ENCODE peak calls at places on chromosomes 3 and 15, in six cellular contexts. U, G, Y, Q, O and J are unnamed samples.

GRCh38 chr3:160677459-160677901 is 520 bp downstream of the ARL14 start:
- DNase-seq in U (peak), G (no peak), Y (peak), Q (no peak), O (no peak), J (no peak)

GRCh38 chr3:132421832-132422231 is 4.5 kb downstream of the DNAJC13 start:
- DNase-seq in U (peak), G (no peak), Y (peak), Q (no peak), O (no peak), J (no peak)

GRCh38 chr15:77541421-77542181 is 91.1 kb downstream of the LINGO1 start:
- DNase-seq in U (peak), G (no peak), Y (peak), Q (no peak), O (no peak), J (no peak)

GRCh38 chr15:100167884-100168375 is 173.8 kb downstream of the ADAMTS17 start:
- DNase-seq in U (no peak), G (no peak), Y (no peak), Q (no peak), O (no peak), J (no peak)

GRCh38 chr3:139653582-139653981 is 24.2 kb downstream of the NMNAT3 start:
- DNase-seq in U (no peak), G (no peak), Y (no peak), Q (no peak), O (no peak), J (no peak)

GRCh38 chr3:53941945-53942344 is 50.3 kb upstream of the SELENOK start:
- DNase-seq in U (no peak), G (peak), Y (no peak), Q (no peak), O (no peak), J (no peak)

GRCh38 chr3:50347187-50347813 is 1.8 kb upstream of the ZMYND10 start:
- DNase-seq in U (peak), G (peak), Y (peak), Q (peak), O (no peak), J (peak)

GRCh38 chr3:52845691-52846426 is 11.0 kb upstream of the MUSTN1 start:
- DNase-seq in U (no peak), G (no peak), Y (no peak), Q (no peak), O (no peak), J (no peak)

GRCh38 chr3:119529883-119530282 is 29.5 kb downstream of the CD80 start:
- DNase-seq in U (peak), G (peak), Y (peak), Q (no peak), O (no peak), J (no peak)

GRCh38 chr3:152200476-152201422 is 68.0 kb upstream of the MBNL1 start:
- DNase-seq in U (no peak), G (no peak), Y (no peak), Q (no peak), O (no peak), J (no peak)

GRCh38 chr3:13231781-13232515 is 158.7 kb upstream of the IQSEC1 start:
- DNase-seq in U (no peak), G (no peak), Y (no peak), Q (no peak), O (no peak), J (no peak)

GRCh38 chr3:178810173-178810572 is 261.4 kb downstream of the ZMAT3 start:
- DNase-seq in U (no peak), G (no peak), Y (no peak), Q (no peak), O (no peak), J (no peak)

GRCh38 chr3:166809520-166809919 is 570.6 kb downstream of the ZBBX start:
- DNase-seq in U (no peak), G (no peak), Y (no peak), Q (no peak), O (no peak), J (no peak)

GRCh38 chr3:11661052-11661656 is 17.4 kb upstream of the VGLL4 start:
- DNase-seq in U (no peak), G (no peak), Y (no peak), Q (no peak), O (no peak), J (peak)

GRCh38 chr15:80530737-80531365 is 126.7 kb downstream of the ARNT2 start:
- DNase-seq in U (peak), G (no peak), Y (no peak), Q (no peak), O (no peak), J (no peak)

GRCh38 chr3:36679384-36680200 is 84.8 kb downstream of the DCLK3 start:
- DNase-seq in U (peak), G (peak), Y (peak), Q (no peak), O (no peak), J (no peak)

GRCh38 chr3:7306900-7307299 is 446.0 kb downstream of the GRM7 start:
- DNase-seq in U (no peak), G (no peak), Y (no peak), Q (no peak), O (no peak), J (no peak)

GRCh38 chr3:112814256-112814655 is 32.4 kb downstream of the CD200R1L start:
- DNase-seq in U (peak), G (peak), Y (peak), Q (no peak), O (no peak), J (no peak)

GRCh38 chr15:27561816-27562215 is 537.3 kb downstream of the OCA2 start:
- DNase-seq in U (no peak), G (no peak), Y (no peak), Q (no peak), O (no peak), J (no peak)

GRCh38 chr3:38528457-38528856 is 32.3 kb downstream of the EXOG start:
- DNase-seq in U (no peak), G (no peak), Y (no peak), Q (no peak), O (no peak), J (peak)

GRCh38 chr3:120441776-120442175 is 9.0 kb downstream of the FSTL1 start:
- DNase-seq in U (no peak), G (no peak), Y (no peak), Q (no peak), O (no peak), J (no peak)

GRCh38 chr15:66748320-66748779 is 46.3 kb downstream of the SMAD6 start:
- DNase-seq in U (peak), G (no peak), Y (peak), Q (no peak), O (peak), J (no peak)

GRCh38 chr15:44038801-44039200 is 156.3 kb downstream of the FRMD5 start:
- DNase-seq in U (peak), G (no peak), Y (peak), Q (peak), O (peak), J (peak)

GRCh38 chr3:142981108-142981507 is 17.6 kb upstream of the PAQR9 start:
- DNase-seq in U (no peak), G (no peak), Y (no peak), Q (no peak), O (no peak), J (peak)

DNA sequence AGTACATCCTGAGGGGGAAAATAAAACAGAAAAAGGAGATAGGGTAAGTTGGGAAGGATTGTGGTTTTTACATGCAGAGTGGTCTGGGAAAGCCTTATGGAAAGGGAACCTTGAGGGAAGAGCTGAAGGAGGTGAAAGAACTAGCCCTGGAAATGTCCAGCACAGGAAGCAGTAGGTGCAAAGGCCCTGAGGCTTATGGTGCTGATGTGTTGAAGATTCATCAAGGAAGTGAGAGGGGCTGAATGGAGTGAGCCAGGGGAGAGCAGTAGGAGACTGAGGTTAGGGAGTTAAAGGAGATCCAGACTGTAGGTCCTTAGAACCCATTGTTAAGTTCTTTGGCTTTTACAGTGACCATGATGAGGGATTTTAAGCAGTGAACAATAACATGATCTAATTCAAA is 33.0 kb downstream of the ATP1B3 start:
- DNase-seq in U (no peak), G (no peak), Y (no peak), Q (no peak), O (no peak), J (no peak)
- H3K14ac ChIP-seq in U (no peak), G (no peak), Y (no peak), Q (no peak), O (no peak), J (no peak)

GRCh38 chr3:185081516-185081915 is 71.3 kb downstream of the C3orf70 start:
- DNase-seq in U (peak), G (no peak), Y (no peak), Q (no peak), O (no peak), J (no peak)
- H3K14ac ChIP-seq in U (no peak), G (no peak), Y (no peak), Q (no peak), O (no peak), J (no peak)

DNA sequence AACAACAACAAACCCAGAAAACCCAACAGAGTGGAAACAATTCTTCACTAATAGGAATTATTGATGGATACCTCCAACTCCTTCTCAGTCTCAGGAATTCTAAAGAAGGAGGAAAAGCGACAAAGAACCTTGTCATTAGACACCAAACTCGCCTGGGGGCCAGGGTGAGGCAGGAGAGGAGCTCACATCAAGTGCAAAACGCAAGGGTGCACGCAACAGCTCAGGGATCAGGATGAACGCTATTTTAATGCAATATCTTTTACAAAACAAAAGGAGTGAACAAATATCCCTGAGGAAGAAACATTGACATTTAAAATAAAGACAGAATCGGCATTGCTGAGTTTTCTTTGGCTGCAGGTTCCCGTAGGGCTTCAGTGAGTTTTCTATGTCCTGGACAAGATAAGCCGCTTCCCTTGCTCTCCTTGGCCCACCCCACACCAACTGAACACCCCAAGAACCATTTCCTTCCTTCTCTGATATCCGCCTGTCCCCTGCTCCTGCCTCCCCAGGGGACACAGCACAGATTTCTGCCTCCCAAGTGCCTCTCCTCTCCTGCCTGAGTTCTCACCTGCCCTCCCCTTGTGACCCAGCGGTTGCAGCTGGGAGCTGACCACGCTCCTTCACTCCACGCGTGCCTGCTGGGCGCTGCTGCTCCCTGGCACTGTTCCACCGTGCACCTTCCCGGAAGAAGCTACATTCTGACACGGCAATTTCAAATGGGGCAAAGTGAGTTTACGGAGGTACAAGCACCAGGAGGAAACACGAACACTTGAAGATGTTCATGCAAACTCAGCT is 63.0 kb downstream of the ATP10A start:
- DNase-seq in U (no peak), G (no peak), Y (no peak), Q (no peak), O (no peak), J (peak)
- H3K14ac ChIP-seq in U (no peak), G (no peak), Y (no peak), Q (no peak), O (no peak), J (no peak)

GRCh38 chr3:106880206-106880605 is 497.0 kb upstream of the CCDC54 start:
- DNase-seq in U (no peak), G (no peak), Y (no peak), Q (no peak), O (no peak), J (no peak)

GRCh38 chr3:106877632-106878031 is 499.6 kb upstream of the CCDC54 start:
- DNase-seq in U (no peak), G (no peak), Y (no peak), Q (no peak), O (no peak), J (no peak)

DNA sequence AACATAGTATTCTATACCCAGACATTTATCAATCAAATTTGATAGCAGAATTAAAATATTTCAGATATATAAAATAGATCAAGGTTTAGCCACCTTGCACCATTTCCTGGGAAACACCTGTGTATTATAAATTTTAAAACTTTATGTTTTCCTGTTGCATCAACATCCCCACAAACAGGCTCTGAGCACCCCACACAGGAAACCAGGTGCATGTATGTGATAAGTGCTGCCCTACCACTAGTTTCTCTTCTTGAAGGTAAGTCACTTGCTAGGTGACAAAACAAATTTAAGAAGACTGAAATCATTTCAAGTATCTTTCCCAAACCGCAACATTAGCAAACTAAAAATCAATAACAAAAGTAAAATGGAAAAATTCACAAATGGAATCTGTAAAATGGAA is 496.1 kb upstream of the CCDC54 start:
- DNase-seq in U (no peak), G (no peak), Y (no peak), Q (no peak), O (no peak), J (no peak)
- H3K14ac ChIP-seq in U (no peak), G (no peak), Y (no peak), Q (no peak), O (no peak), J (no peak)

DNA sequence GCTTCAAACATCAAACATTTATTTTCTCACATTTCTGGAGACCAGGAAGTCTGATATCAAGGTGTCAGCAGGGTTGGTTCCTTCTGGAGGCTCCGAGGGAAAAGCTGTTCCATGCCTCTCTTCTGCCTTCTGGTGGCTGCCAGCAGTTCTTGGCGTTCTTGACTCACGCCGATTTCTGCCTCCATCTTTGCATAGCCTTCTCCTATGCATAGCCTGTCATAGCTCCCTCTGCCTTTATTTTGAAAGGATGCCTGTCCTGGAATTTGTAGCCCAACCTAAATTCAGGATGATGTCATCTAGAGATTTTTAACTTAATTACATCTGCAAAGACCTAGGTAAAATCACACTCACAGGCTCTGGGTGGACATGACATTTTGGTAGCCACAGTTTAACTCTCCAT is 70.4 kb downstream of the RGMA start:
- DNase-seq in U (no peak), G (peak), Y (peak), Q (no peak), O (no peak), J (no peak)
- H3K14ac ChIP-seq in U (no peak), G (no peak), Y (no peak), Q (no peak), O (no peak), J (no peak)

DNA sequence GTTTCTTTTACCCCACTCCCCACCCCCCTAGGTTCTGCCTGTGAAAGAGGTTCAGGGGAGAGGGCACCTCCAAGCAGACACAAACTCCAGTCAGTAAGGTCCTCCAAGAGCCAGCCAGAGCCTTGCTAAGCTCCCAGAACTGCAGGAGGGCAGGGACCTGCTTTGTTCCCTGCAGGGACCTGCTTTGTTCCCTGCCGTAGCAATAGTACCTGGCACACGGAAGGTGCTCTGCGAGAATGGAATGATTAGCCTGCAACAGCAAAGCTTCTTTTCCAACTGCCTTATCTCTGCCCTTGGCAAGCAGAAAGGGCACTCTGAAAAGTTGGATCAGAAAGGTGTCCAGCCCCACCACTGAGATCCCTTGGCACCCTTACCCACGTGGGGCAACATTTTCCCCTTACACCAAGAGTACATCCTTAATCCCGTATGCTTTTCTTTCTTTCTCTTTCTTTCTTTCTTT is 1.4 kb downstream of the PAQR5 start:
- DNase-seq in U (no peak), G (no peak), Y (no peak), Q (no peak), O (no peak), J (peak)
- H3K14ac ChIP-seq in U (no peak), G (no peak), Y (no peak), Q (no peak), O (no peak), J (no peak)